ENCODE peak calls at places on chromosomes 12 and 14, in ten cellular contexts. F is heart left ventricle; X is fibroblast of lung; C is Peyer's patch; V is neuronal stem cell; L is BE2C; Q is tibial artery; Y is brain microvascular endothelial cell; P is mucosa of descending colon; B is CD4-positive, alpha-beta memory T cell. O is an unnamed sample.
A peak's percentile ranks its signal among the peaks of the same experiment; 100 is the strongest.

GRCh38 chr12:70853326-70853725 is 67.2 kb downstream of the PTPRR start:
- DNase-seq in P (peak; percentile 35), X (peak; percentile 99), F (no peak), B (no peak), Q (no peak), C (peak; percentile 44), Y (no peak), L (no peak), V (no peak), O (no peak)

GRCh38 chr14:61547186-61548121 is 147.9 kb upstream of the HIF1A start:
- DNase-seq in V (no peak), Q (peak; percentile 85), B (no peak), Y (peak; percentile 94), P (no peak), L (no peak), F (no peak), C (no peak), X (peak; percentile 94), O (no peak)

GRCh38 chr12:126760109-126760508 is 1506.9 kb upstream of the TMEM132C start:
- DNase-seq in X (no peak), L (no peak), V (no peak), Q (no peak), Y (no peak), P (no peak), F (no peak), B (no peak), C (no peak), O (no peak)

GRCh38 chr14:92473261-92473946 is 40.2 kb upstream of the RIN3 start:
- DNase-seq in P (no peak), L (no peak), X (peak; percentile 64), Q (no peak), B (no peak), C (peak; percentile 57), V (no peak), Y (peak; percentile 60), F (peak; percentile 47), O (no peak)

GRCh38 chr14:49972199-49972671 is 79.4 kb downstream of the ARF6 start:
- DNase-seq in V (no peak), C (no peak), X (peak; percentile 73), F (peak; percentile 35), L (no peak), Y (no peak), Q (no peak), B (no peak), P (peak; percentile 74), O (no peak)

GRCh38 chr12:50589650-50590435 is 85.1 kb downstream of the DIP2B start:
- DNase-seq in Y (peak; percentile 92), L (peak; percentile 21), Q (no peak), P (no peak), B (peak; percentile 2), F (no peak), C (no peak), V (no peak), X (peak; percentile 48), O (no peak)

GRCh38 chr12:82555699-82556098 is 131.0 kb upstream of the TMTC2 start:
- DNase-seq in Q (no peak), X (no peak), Y (no peak), P (no peak), B (no peak), L (no peak), V (no peak), F (no peak), C (no peak), O (no peak)

GRCh38 chr14:63045234-63045611 is at the start of gene KCNH5:
- DNase-seq in Q (no peak), Y (peak; percentile 6), B (no peak), F (peak; percentile 25), V (no peak), X (peak; percentile 60), L (peak; percentile 83), P (no peak), C (no peak), O (peak; percentile 89)

GRCh38 chr12:116381240-116381743 is 103.8 kb upstream of the MED13L start:
- DNase-seq in C (no peak), L (no peak), P (no peak), F (no peak), X (no peak), V (no peak), Q (peak; percentile 38), Y (no peak), B (no peak), O (no peak)

GRCh38 chr12:116384175-116384574 is 106.7 kb upstream of the MED13L start:
- DNase-seq in V (no peak), F (no peak), Y (no peak), L (no peak), C (no peak), X (no peak), P (no peak), Q (no peak), B (no peak), O (no peak)

GRCh38 chr12:116380066-116380465 is 102.6 kb upstream of the MED13L start:
- DNase-seq in C (no peak), F (no peak), P (no peak), Y (no peak), X (no peak), L (no peak), Q (peak; percentile 55), V (no peak), B (no peak), O (no peak)

GRCh38 chr12:116382456-116382902 is 105.0 kb upstream of the MED13L start:
- DNase-seq in B (no peak), X (peak; percentile 48), C (no peak), L (no peak), Q (no peak), V (no peak), Y (peak; percentile 49), F (no peak), P (no peak), O (peak; percentile 43)

GRCh38 chr12:116381744-116382455 is 104.4 kb upstream of the MED13L start:
- DNase-seq in X (peak; percentile 93), L (no peak), F (no peak), V (peak; percentile 82), Q (peak; percentile 57), Y (peak; percentile 95), C (no peak), P (no peak), B (no peak), O (peak; percentile 65)
- H3K4me3 ChIP-seq in X (no peak overlapping the region), L (no peak overlapping the region), F (peak overlapping the region; percentile 11), V (no peak overlapping the region), Q (no peak overlapping the region), Y (peak overlapping the region; percentile 22), C (no peak overlapping the region), P (no peak overlapping the region), B (no peak overlapping the region), O (peak overlapping the region; percentile 29)

GRCh38 chr14:24264298-24264697 is 1.3 kb upstream of the TGM1 start:
- DNase-seq in C (no peak), X (no peak), F (peak; percentile 14), V (no peak), B (no peak), P (no peak), Y (no peak), Q (peak; percentile 49), L (no peak), O (no peak)
- H3K36me3 ChIP-seq in C (peaks cover 35% of the 10 kb centered on the region), X (peaks cover 8% of the 10 kb centered on the region), F (no peaks in the 10 kb centered on the region), V (peaks cover 13% of the 10 kb centered on the region), B (peaks cover 27% of the 10 kb centered on the region), P (no peaks in the 10 kb centered on the region), Y (peaks cover 12% of the 10 kb centered on the region), Q (peaks cover 13% of the 10 kb centered on the region), L (no peaks in the 10 kb centered on the region), O (peaks cover 2% of the 10 kb centered on the region)

GRCh38 chr14:24334431-24335271 is at the start of gene ADCY4:
- DNase-seq in C (no peak), Q (no peak), V (no peak), P (no peak), F (peak; percentile 68), X (no peak), L (no peak), Y (no peak), B (peak; percentile 33), O (peak; percentile 83)

GRCh38 chr14:24330973-24331674 is 3.7 kb downstream of the ADCY4 start:
- DNase-seq in F (no peak), X (no peak), C (no peak), L (no peak), Y (no peak), Q (no peak), P (no peak), V (no peak), B (no peak), O (no peak)

GRCh38 chr14:24329736-24330135 is 5.1 kb downstream of the ADCY4 start:
- DNase-seq in Y (no peak), P (peak; percentile 48), C (peak; percentile 87), F (peak; percentile 61), L (no peak), X (no peak), V (no peak), B (peak; percentile 53), Q (no peak), O (no peak)

GRCh38 chr14:24331731-24332093 is 3.2 kb downstream of the ADCY4 start:
- DNase-seq in L (no peak), P (no peak), B (no peak), C (no peak), X (no peak), F (no peak), V (no peak), Y (no peak), Q (no peak), O (peak; percentile 57)

GRCh38 chr14:24332094-24332983 is 2.5 kb downstream of the ADCY4 start:
- DNase-seq in P (peak; percentile 87), L (peak; percentile 82), Y (peak; percentile 42), Q (peak; percentile 82), F (peak; percentile 65), B (peak; percentile 89), C (peak; percentile 94), V (no peak), X (peak; percentile 54), O (peak; percentile 96)
- H3K4me3 ChIP-seq in P (no peak overlapping the region), L (peak overlapping the region; percentile 21), Y (peak overlapping the region; percentile 32), Q (peak overlapping the region; percentile 26), F (peak overlapping the region; percentile 93), B (peak overlapping the region; percentile 51), C (peak overlapping the region; percentile 25), V (peak overlapping the region; percentile 76), X (no peak overlapping the region), O (peak overlapping the region; percentile 45)

GRCh38 chr12:103944964-103945363 is 14.8 kb downstream of the HSP90B1 start:
- DNase-seq in F (no peak), P (no peak), V (no peak), L (no peak), C (no peak), Y (no peak), Q (no peak), X (no peak), B (no peak), O (no peak)

GRCh38 chr12:103952497-103952896 is 13.2 kb upstream of the TDG start:
- DNase-seq in V (no peak), Y (no peak), L (no peak), F (no peak), X (no peak), C (no peak), P (no peak), Q (no peak), B (no peak), O (no peak)

GRCh38 chr12:103947871-103948555 is 17.7 kb upstream of the TDG start:
- DNase-seq in C (no peak), Y (no peak), P (no peak), V (no peak), X (no peak), F (no peak), Q (no peak), L (no peak), B (no peak), O (no peak)

DNA sequence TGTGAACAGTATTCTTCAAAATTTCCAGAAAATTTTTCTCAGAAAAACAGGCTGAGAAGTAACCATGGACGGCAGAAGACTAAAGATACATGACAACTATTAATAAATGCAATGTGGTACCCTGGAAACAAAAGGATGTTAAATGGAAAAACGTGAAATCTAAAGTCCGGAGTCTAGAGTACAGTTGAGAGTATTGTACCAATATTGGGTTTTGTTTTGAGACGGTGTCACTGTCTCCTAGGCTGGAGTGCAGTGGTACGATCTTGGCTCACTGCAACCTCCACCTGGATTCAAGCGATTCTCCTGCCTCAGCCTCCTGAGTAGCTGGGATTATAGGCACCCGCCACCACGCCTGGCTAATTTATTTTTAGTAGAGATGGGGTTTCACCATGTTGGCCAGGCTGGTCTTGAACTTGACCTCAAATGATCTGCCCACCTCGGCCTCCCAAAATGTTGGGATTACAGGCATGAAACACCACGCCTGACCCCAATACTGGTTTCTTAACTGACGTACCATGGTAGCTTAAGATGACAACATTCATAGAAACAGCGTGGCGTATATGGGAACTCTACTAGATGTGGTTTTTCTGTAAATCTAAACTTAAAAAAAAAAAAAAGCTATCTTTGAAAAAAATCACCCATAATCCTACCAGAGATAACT is 16.8 kb upstream of the TDG start:
- DNase-seq in L (no peak), V (no peak), Q (no peak), C (no peak), F (no peak), Y (no peak), B (no peak), X (no peak), P (no peak), O (no peak)
- H3K36me3 ChIP-seq in L (peaks cover 97% of the 10 kb centered on the region), V (peaks cover 100% of the 10 kb centered on the region), Q (peaks cover 89% of the 10 kb centered on the region), C (peaks cover 94% of the 10 kb centered on the region), F (peaks cover 52% of the 10 kb centered on the region), Y (peaks cover 90% of the 10 kb centered on the region), B (peaks cover 74% of the 10 kb centered on the region), X (peaks cover 15% of the 10 kb centered on the region), P (no peaks in the 10 kb centered on the region), O (peaks cover 56% of the 10 kb centered on the region)